ENCODE peak calls at places on chromosomes 5 and 9, in nine cellular contexts. L is trophoblast cell, C is astrocyte, H is OCI-LY7, I is A549, Y is mesendoderm, X is GM12878, G is endothelial cell of umbilical vein, P is neuronal stem cell. M is an unnamed sample.
A peak's percentile ranks its signal among the peaks of the same experiment; 100 is the strongest.

GRCh38 chr5:66987949-66988838 is 208.4 kb downstream of the CD180 start:
- DNase-seq in L (peak; percentile 82), C (no peak), H (peak; percentile 55), I (peak; percentile 36), Y (peak; percentile 63), X (no peak), G (peak; percentile 53), P (no peak), M (no peak)

GRCh38 chr5:158755221-158755620 is 344.5 kb downstream of the EBF1 start:
- DNase-seq in L (no peak), C (no peak), H (peak; percentile 42), I (no peak), Y (no peak), X (no peak), G (no peak), P (no peak), M (no peak)

GRCh38 chr9:76036762-76037161 is 146.3 kb downstream of the PCSK5 start:
- DNase-seq in L (peak; percentile 33), C (no peak), H (no peak), I (no peak), Y (no peak), X (no peak), G (no peak), P (no peak), M (no peak)

GRCh38 chr5:86971034-86971511 is 296.6 kb upstream of the RASA1 start:
- DNase-seq in L (peak; percentile 39), C (peak; percentile 8), H (peak; percentile 26), I (no peak), Y (peak; percentile 37), X (no peak), G (peak; percentile 12), P (no peak), M (peak; percentile 3)

GRCh38 chr5:124948062-124948753 is 201.8 kb upstream of the ZNF608 start:
- DNase-seq in L (no peak), C (peak; percentile 6), H (no peak), I (no peak), Y (no peak), X (no peak), G (peak; percentile 90), P (no peak), M (peak; percentile 43)

GRCh38 chr5:136084698-136085097 is 47.9 kb upstream of the SMAD5 start:
- DNase-seq in L (no peak), C (no peak), H (no peak), I (no peak), Y (no peak), X (no peak), G (no peak), P (no peak), M (no peak)

GRCh38 chr5:168314735-168315411 is 23.4 kb downstream of the WWC1 start:
- DNase-seq in L (peak; percentile 92), C (peak; percentile 97), H (no peak), I (peak; percentile 76), Y (peak; percentile 72), X (no peak), G (no peak), P (no peak), M (peak; percentile 93)

GRCh38 chr9:75910716-75911115 is 20.2 kb downstream of the PCSK5 start:
- DNase-seq in L (no peak), C (no peak), H (no peak), I (no peak), Y (no peak), X (no peak), G (no peak), P (no peak), M (no peak)

GRCh38 chr5:142841511-142842255 is 71.5 kb downstream of the ARHGAP26 start:
- DNase-seq in L (peak; percentile 93), C (peak; percentile 53), H (no peak), I (no peak), Y (peak; percentile 93), X (no peak), G (no peak), P (peak; percentile 42), M (no peak)

GRCh38 chr9:77974414-77974813 is 57.2 kb downstream of the GNAQ start:
- DNase-seq in L (no peak), C (no peak), H (no peak), I (no peak), Y (no peak), X (no peak), G (no peak), P (no peak), M (no peak)

GRCh38 chr5:139488269-139488668 is 5.7 kb upstream of the STING1 start:
- DNase-seq in L (no peak), C (no peak), H (no peak), I (no peak), Y (no peak), X (no peak), G (no peak), P (no peak), M (no peak)

GRCh38 chr5:95662946-95663345 is 16.4 kb downstream of the RFESD start:
- DNase-seq in L (no peak), C (no peak), H (no peak), I (no peak), Y (no peak), X (no peak), G (no peak), P (no peak), M (no peak)

GRCh38 chr9:121545148-121545874 is 45.7 kb upstream of the GGTA1 start:
- DNase-seq in L (no peak), C (no peak), H (no peak), I (no peak), Y (no peak), X (no peak), G (no peak), P (no peak), M (no peak)

GRCh38 chr5:111857633-111858032 is 100.6 kb upstream of the NREP start:
- DNase-seq in L (no peak), C (no peak), H (no peak), I (no peak), Y (no peak), X (no peak), G (no peak), P (no peak), M (no peak)

GRCh38 chr5:139669681-139670368 is 21.7 kb downstream of the CXXC5 start:
- DNase-seq in L (no peak), C (no peak), H (peak; percentile 92), I (no peak), Y (no peak), X (no peak), G (no peak), P (no peak), M (no peak)

GRCh38 chr5:41527201-41527779 is 16.9 kb upstream of the PLCXD3 start:
- DNase-seq in L (peak; percentile 98), C (peak; percentile 100), H (no peak), I (no peak), Y (peak; percentile 88), X (no peak), G (peak; percentile 7), P (no peak), M (peak; percentile 95)

DNA sequence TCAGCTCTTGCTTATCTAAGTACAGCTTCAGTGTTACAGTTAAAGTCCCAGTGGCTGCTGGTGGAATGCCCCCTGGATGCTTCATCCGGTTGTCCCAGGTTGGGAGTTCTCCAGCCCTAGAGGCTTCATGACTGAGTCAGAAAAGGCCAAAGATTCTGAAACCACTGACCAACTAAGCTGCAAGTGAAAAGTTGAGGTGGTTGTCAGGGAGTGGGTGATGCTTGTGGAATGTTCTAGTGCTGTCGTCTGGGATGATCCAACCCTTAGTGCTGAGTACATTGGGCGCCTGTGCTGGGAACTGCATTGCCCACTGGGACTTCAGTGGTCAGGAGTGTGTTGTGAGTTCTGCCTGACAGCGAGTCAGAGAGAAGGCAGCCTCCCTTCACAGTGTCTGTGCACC is 57.3 kb downstream of the MTRR start:
- DNase-seq in L (no peak), C (peak; percentile 96), H (no peak), I (no peak), Y (peak; percentile 4), X (no peak), G (no peak), P (no peak), M (peak; percentile 24)
- H3K4me2 ChIP-seq in L (no peak overlapping the region), C (peak overlapping the region; percentile 75), H (no peak overlapping the region), I (no peak overlapping the region), Y (no peak overlapping the region), X (no peak overlapping the region), G (no peak overlapping the region), P (no peak overlapping the region), M (no peak overlapping the region)

GRCh38 chr9:79880626-79881025 is 308.9 kb downstream of the TLE4 start:
- DNase-seq in L (no peak), C (no peak), H (no peak), I (no peak), Y (no peak), X (no peak), G (no peak), P (no peak), M (no peak)
- H3K4me1 ChIP-seq in L (no peaks in the 10 kb centered on the region), C (no peaks in the 10 kb centered on the region), H (peaks cover 12% of the 10 kb centered on the region), I (no peaks in the 10 kb centered on the region), Y (no peaks in the 10 kb centered on the region), X (no peaks in the 10 kb centered on the region), G (no peaks in the 10 kb centered on the region), P (peaks cover 3% of the 10 kb centered on the region), M (no peaks in the 10 kb centered on the region)

DNA sequence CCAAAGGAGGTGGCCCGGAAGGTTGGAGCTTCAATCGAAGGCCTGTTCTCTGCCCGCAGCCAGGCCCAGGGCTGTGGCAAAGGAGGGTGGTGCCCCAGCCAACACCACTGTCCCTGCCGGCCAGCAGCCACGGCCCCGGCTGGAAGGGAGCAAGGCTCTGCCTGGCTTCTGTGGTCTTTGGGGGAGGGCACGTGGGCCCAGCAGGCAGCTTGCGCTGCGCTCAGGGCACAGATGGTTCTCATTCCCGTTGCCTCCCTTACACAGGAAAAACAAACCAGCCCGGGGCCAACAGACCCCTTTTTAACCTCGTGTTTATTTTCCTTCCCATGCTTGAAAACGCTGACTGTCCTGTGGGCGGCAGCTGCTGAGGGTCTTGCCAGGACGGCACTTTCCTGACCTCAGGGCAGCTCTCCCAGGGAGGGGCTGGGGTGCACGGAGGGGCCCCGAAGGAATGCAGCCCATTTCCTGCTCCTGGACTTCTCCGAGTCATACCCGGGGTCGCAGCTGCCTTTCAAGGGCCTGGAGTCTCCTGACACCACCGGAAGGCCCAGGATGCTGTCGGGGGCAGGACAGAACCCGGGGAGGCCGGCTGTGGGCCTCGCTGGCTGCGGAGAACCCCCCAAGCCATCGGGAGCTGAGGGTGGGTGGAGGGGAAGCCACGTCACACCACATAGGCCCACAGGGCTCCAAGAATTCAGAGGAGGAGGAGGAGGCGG is 1.1 kb upstream of the GPSM1 start:
- DNase-seq in L (no peak), C (peak; percentile 70), H (no peak), I (no peak), Y (peak; percentile 69), X (no peak), G (peak; percentile 67), P (no peak), M (no peak)
- H3K4me2 ChIP-seq in L (no peak overlapping the region), C (peak overlapping the region; percentile 98), H (no peak overlapping the region), I (peak overlapping the region; percentile 82), Y (no peak overlapping the region), X (no peak overlapping the region), G (no peak overlapping the region), P (no peak overlapping the region), M (no peak overlapping the region)

GRCh38 chr5:80141681-80142080 is 106.5 kb downstream of the THBS4 start:
- DNase-seq in L (no peak), C (no peak), H (no peak), I (no peak), Y (peak; percentile 35), X (no peak), G (no peak), P (no peak), M (no peak)
- H3K4me1 ChIP-seq in L (peaks cover 19% of the 10 kb centered on the region), C (no peaks in the 10 kb centered on the region), H (peaks cover 37% of the 10 kb centered on the region), I (no peaks in the 10 kb centered on the region), Y (peaks cover 6% of the 10 kb centered on the region), X (peaks cover 27% of the 10 kb centered on the region), G (no peaks in the 10 kb centered on the region), P (peaks cover 8% of the 10 kb centered on the region), M (no peaks in the 10 kb centered on the region)

GRCh38 chr5:153350192-153350883 is 140.1 kb upstream of the GRIA1 start:
- DNase-seq in L (no peak), C (no peak), H (no peak), I (no peak), Y (peak; percentile 31), X (no peak), G (no peak), P (no peak), M (no peak)
- H3K4me2 ChIP-seq in L (no peak overlapping the region), C (no peak overlapping the region), H (no peak overlapping the region), I (no peak overlapping the region), Y (no peak overlapping the region), X (no peak overlapping the region), G (no peak overlapping the region), P (peak overlapping the region; percentile 12), M (no peak overlapping the region)